ENCODE peak calls at places on chromosomes 1 and 21, in nine cellular contexts. L, O, W, R, C, I, H, Y and X are unnamed samples.

GRCh38 chr1:202562443-202563060 is 147.7 kb downstream of the SYT2 start:
- DNase-seq in H (no peak), C (no peak), O (no peak), I (peak; percentile 71), W (no peak), Y (no peak), L (no peak), R (no peak), X (no peak)

GRCh38 chr1:206685749-206686485 is 1.2 kb downstream of the MAPKAPK2 start:
- DNase-seq in C (no peak), H (peak; percentile 60), R (peak; percentile 77), O (peak; percentile 80), L (peak; percentile 16), Y (peak; percentile 57), I (peak; percentile 75), W (peak; percentile 65), X (peak; percentile 70)

GRCh38 chr1:39412892-39413291 is 78.5 kb upstream of the BMP8A start:
- DNase-seq in I (no peak), H (no peak), C (no peak), W (no peak), R (no peak), Y (no peak), O (no peak), L (no peak), X (no peak)

GRCh38 chr1:162040657-162041056 is 17.0 kb upstream of the OLFML2B start:
- DNase-seq in Y (no peak), L (no peak), C (no peak), H (no peak), I (peak; percentile 56), O (peak; percentile 50), R (peak; percentile 26), W (no peak), X (no peak)

GRCh38 chr21:27536319-27536718 is 569.4 kb upstream of the ADAMTS5 start:
- DNase-seq in W (no peak), O (peak; percentile 75), I (no peak), C (no peak), L (no peak), R (no peak), Y (no peak), H (no peak), X (no peak)

GRCh38 chr1:202692959-202693555 is 17.2 kb downstream of the SYT2 start:
- DNase-seq in O (peak; percentile 71), H (peak; percentile 66), L (peak; percentile 48), I (peak; percentile 77), W (peak; percentile 45), C (no peak), Y (peak; percentile 65), R (peak; percentile 90), X (peak; percentile 90)

GRCh38 chr1:229070168-229070567 is 200.7 kb upstream of the RAB4A start:
- DNase-seq in I (peak; percentile 36), L (no peak), H (peak; percentile 81), O (peak; percentile 47), R (peak; percentile 82), W (peak; percentile 81), C (peak; percentile 23), Y (peak; percentile 28), X (no peak)

GRCh38 chr1:116556289-116557006 is 14.4 kb downstream of the CD58 start:
- DNase-seq in Y (peak; percentile 96), L (peak; percentile 40), W (peak; percentile 49), C (no peak), O (peak; percentile 48), R (peak; percentile 64), I (peak; percentile 97), H (peak; percentile 68), X (no peak)

GRCh38 chr1:65090406-65090805 is 57.6 kb upstream of the AK4 start:
- DNase-seq in I (no peak), Y (peak; percentile 39), W (no peak), R (no peak), L (no peak), H (no peak), C (no peak), O (no peak), X (no peak)

GRCh38 chr21:42157606-42158310 is 61.2 kb upstream of the ABCG1 start:
- DNase-seq in H (no peak), Y (no peak), R (no peak), O (no peak), I (no peak), L (no peak), C (no peak), W (no peak), X (no peak)

GRCh38 chr1:41357451-41358151 is 3.6 kb upstream of the FOXO6 start:
- DNase-seq in C (no peak), W (peak; percentile 56), I (peak; percentile 15), Y (no peak), L (no peak), H (no peak), R (no peak), O (no peak), X (peak; percentile 85)

GRCh38 chr1:31705080-31705866 is 1.5 kb upstream of the COL16A1 start:
- DNase-seq in Y (peak; percentile 43), C (no peak), L (peak; percentile 58), H (peak; percentile 60), R (peak; percentile 91), O (peak; percentile 55), W (peak; percentile 56), I (peak; percentile 60), X (no peak)

GRCh38 chr1:219731771-219732170 is 118.9 kb upstream of the ZC3H11B start:
- DNase-seq in C (no peak), W (no peak), R (no peak), Y (no peak), H (no peak), L (no peak), I (no peak), O (no peak), X (no peak)

GRCh38 chr1:54804471-54805132 is 3.5 kb upstream of the TTC22 start:
- DNase-seq in W (no peak), R (no peak), O (peak; percentile 4), H (no peak), Y (no peak), I (peak; percentile 25), C (no peak), L (no peak), X (no peak)

GRCh38 chr1:189619682-189620332 is 857.9 kb downstream of the BRINP3 start:
- DNase-seq in H (no peak), O (peak; percentile 93), W (no peak), I (peak; percentile 78), Y (peak; percentile 65), C (no peak), L (no peak), R (peak; percentile 22), X (no peak)

GRCh38 chr1:1157426-1157913 is 16.2 kb upstream of the TTLL10 start:
- DNase-seq in W (peak; percentile 90), I (peak; percentile 87), Y (peak; percentile 73), O (peak; percentile 79), L (peak; percentile 48), H (peak; percentile 92), R (peak; percentile 93), C (peak; percentile 28), X (no peak)

GRCh38 chr1:53046930-53047329 is 15.1 kb upstream of the PODN start:
- DNase-seq in Y (peak; percentile 78), R (no peak), I (peak; percentile 86), O (peak; percentile 64), L (no peak), W (no peak), C (no peak), H (no peak), X (peak; percentile 55)

GRCh38 chr1:224339422-224340033 is 9.6 kb upstream of the NVL start:
- DNase-seq in L (no peak), W (no peak), R (no peak), C (no peak), H (no peak), Y (no peak), I (no peak), O (no peak), X (no peak)

GRCh38 chr1:237578540-237578939 is 312.2 kb downstream of the ZP4 start:
- DNase-seq in C (no peak), L (no peak), R (no peak), O (no peak), I (no peak), H (no peak), W (no peak), Y (no peak), X (no peak)

GRCh38 chr1:205749826-205750682 is at the start of gene NUCKS1:
- DNase-seq in I (peak; percentile 100), L (peak; percentile 95), O (peak; percentile 100), Y (peak; percentile 100), W (peak; percentile 96), H (peak; percentile 98), C (peak; percentile 93), R (peak; percentile 98), X (peak; percentile 100)

GRCh38 chr1:2345297-2346075 is 45.9 kb downstream of the MORN1 start:
- DNase-seq in Y (no peak), H (no peak), W (peak; percentile 10), L (no peak), R (no peak), I (no peak), O (no peak), C (no peak), X (no peak)

GRCh38 chr1:56516539-56517252 is 62.7 kb downstream of the PLPP3 start:
- DNase-seq in Y (peak; percentile 14), C (no peak), H (peak; percentile 37), R (peak; percentile 81), L (no peak), O (peak; percentile 65), W (no peak), I (peak; percentile 33), X (no peak)

DNA sequence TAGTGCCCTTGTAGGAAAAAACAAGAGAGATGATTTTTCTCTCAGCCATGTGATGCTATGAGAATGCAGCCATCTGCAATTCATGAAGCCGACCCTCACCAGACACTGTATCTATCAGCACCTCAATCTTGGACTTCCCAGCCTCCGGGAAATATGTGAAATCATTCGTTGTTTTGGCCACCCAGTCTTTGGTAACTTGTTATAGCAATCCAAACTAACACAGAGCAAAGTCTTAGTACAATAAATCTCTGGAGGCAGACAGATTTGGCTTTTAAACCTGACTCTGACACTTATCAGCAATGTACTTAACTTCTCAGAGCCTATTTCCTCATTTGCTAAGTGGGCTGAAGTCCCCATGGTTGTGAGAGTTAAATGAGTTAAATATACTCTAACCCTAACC is 5.1 kb upstream of the MED18 start:
- DNase-seq in L (no peak), O (no peak), R (no peak), W (no peak), Y (no peak), H (no peak), C (no peak), I (no peak), X (peak; percentile 16)
- H3K4me3 ChIP-seq in L (no peak overlapping the region), O (no peak overlapping the region), R (no peak overlapping the region), W (no peak overlapping the region), Y (no peak overlapping the region), H (no peak overlapping the region), C (no peak overlapping the region), I (no peak overlapping the region), X (no peak overlapping the region)

GRCh38 chr1:80801691-80802090 is 999.0 kb upstream of the ADGRL2 start:
- DNase-seq in H (no peak), O (no peak), R (no peak), C (no peak), W (no peak), Y (no peak), L (no peak), I (no peak), X (no peak)
- H3K4me3 ChIP-seq in H (no peak overlapping the region), O (no peak overlapping the region), R (no peak overlapping the region), C (no peak overlapping the region), W (no peak overlapping the region), Y (no peak overlapping the region), L (no peak overlapping the region), I (no peak overlapping the region), X (no peak overlapping the region)

GRCh38 chr1:151221616-151222015 is 23.3 kb downstream of the PIP5K1A start:
- DNase-seq in L (no peak), W (no peak), R (no peak), O (no peak), H (no peak), I (no peak), Y (no peak), C (no peak), X (no peak)
- H3K4me3 ChIP-seq in L (no peak overlapping the region), W (no peak overlapping the region), R (no peak overlapping the region), O (no peak overlapping the region), H (no peak overlapping the region), I (no peak overlapping the region), Y (no peak overlapping the region), C (no peak overlapping the region), X (no peak overlapping the region)

GRCh38 chr1:160710531-160711252 is 930 bp downstream of the CD48 start:
- DNase-seq in O (no peak), H (no peak), Y (no peak), W (no peak), L (no peak), R (no peak), I (no peak), C (no peak), X (no peak)
- H3K4me3 ChIP-seq in O (no peak overlapping the region), H (no peak overlapping the region), Y (no peak overlapping the region), W (peak overlapping the region; percentile 68), L (peak overlapping the region; percentile 89), R (no peak overlapping the region), I (no peak overlapping the region), C (peak overlapping the region; percentile 17), X (no peak overlapping the region)